ENCODE peak calls at places on chromosomes 7 and 10, in four cellular contexts. L is lower lobe of right lung, F is cardiac muscle cell, P is small intestine. K is an unnamed sample.

GRCh38 chr7:39750253-39750994 is 127.1 kb downstream of the RALA start:
- DNase-seq in L (no peak), F (no peak), P (no peak), K (no peak)

GRCh38 chr7:51666261-51666660 is 349.7 kb upstream of the COBL start:
- DNase-seq in L (no peak), F (peak; percentile 20), P (no peak), K (no peak)

GRCh38 chr10:11806706-11807105 is 16.4 kb upstream of the PROSER2 start:
- DNase-seq in L (no peak), F (no peak), P (no peak), K (no peak)

GRCh38 chr10:121527690-121528089 is 70.6 kb downstream of the FGFR2 start:
- DNase-seq in L (peak; percentile 62), F (peak; percentile 76), P (no peak), K (no peak)

GRCh38 chr10:62594093-62594520 is 210.4 kb upstream of the ADO start:
- DNase-seq in L (peak; percentile 63), F (peak; percentile 60), P (peak; percentile 61), K (peak; percentile 63)

GRCh38 chr10:65273063-65273462 is 1652.8 kb upstream of the LRRTM3 start:
- DNase-seq in L (no peak), F (no peak), P (no peak), K (no peak)

GRCh38 chr10:32889631-32890212 is 68.3 kb downstream of the ITGB1 start:
- DNase-seq in L (no peak), F (no peak), P (no peak), K (no peak)

GRCh38 chr7:70097639-70098038 is 499.4 kb downstream of the AUTS2 start:
- DNase-seq in L (no peak), F (peak; percentile 76), P (peak; percentile 15), K (no peak)

GRCh38 chr7:135147341-135147898 is 452 bp upstream of the TMEM140 start:
- DNase-seq in L (no peak), F (no peak), P (peak; percentile 28), K (no peak)

GRCh38 chr7:99372275-99373085 is 2.0 kb upstream of the ARPC1B start:
- DNase-seq in L (peak; percentile 72), F (peak; percentile 87), P (peak; percentile 71), K (peak; percentile 63)

GRCh38 chr7:43639858-43640491 is 57.1 kb downstream of the STK17A start:
- DNase-seq in L (peak; percentile 63), F (peak; percentile 17), P (peak; percentile 97), K (peak; percentile 60)

GRCh38 chr10:112374724-112375541 is 1.0 kb downstream of the ACSL5 start:
- DNase-seq in L (no peak), F (peak; percentile 12), P (no peak), K (peak; percentile 48)

GRCh38 chr10:18438356-18439126 is 212.8 kb downstream of the NSUN6 start:
- DNase-seq in L (no peak), F (no peak), P (no peak), K (no peak)

GRCh38 chr10:69864321-69864720 is 62.6 kb downstream of the COL13A1 start:
- DNase-seq in L (no peak), F (no peak), P (no peak), K (no peak)

DNA sequence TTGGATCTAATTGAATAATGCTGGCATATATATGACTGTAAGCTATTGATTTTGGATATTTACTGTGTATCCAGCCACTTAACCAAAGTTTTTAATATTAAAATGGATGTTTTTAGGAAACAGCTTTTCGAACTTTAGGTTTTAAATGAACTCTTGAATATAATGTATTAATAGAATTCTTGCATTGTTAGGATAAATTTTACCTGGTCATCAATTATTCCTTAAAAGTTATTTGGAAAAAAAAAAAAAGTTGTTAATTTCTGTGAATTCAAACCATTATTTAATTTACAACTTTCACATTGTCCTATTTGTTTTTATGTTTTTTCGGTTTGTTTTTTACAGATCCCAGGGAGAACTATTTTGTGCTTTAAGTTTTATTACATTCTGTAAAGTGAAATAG is 9.8 kb downstream of the TMEM209 start:
- DNase-seq in L (no peak), F (no peak), P (no peak), K (no peak)
- H3K4me1 ChIP-seq in L (no peaks in the 10 kb centered on the region), F (no peaks in the 10 kb centered on the region), P (no peaks in the 10 kb centered on the region), K (no peaks in the 10 kb centered on the region)

GRCh38 chr7:149727541-149728476 is 45.6 kb downstream of the ZNF467 start:
- DNase-seq in L (peak; percentile 44), F (no peak), P (no peak), K (no peak)
- H3K4me3 ChIP-seq in L (no peak overlapping the region), F (no peak overlapping the region), P (no peak overlapping the region), K (no peak overlapping the region)

GRCh38 chr10:24215603-24216002 is 6.7 kb downstream of the KIAA1217 start:
- DNase-seq in L (no peak), F (peak; percentile 52), P (no peak), K (no peak)
- H3K27ac ChIP-seq in L (peak overlapping the region; percentile 73), F (peak overlapping the region; percentile 46), P (peak overlapping the region; percentile 72), K (peak overlapping the region; percentile 15)

GRCh38 chr10:99785646-99786045 is 3.2 kb downstream of the ABCC2 start:
- DNase-seq in L (no peak), F (no peak), P (no peak), K (no peak)
- H3K4me1 ChIP-seq in L (no peaks in the 10 kb centered on the region), F (no peaks in the 10 kb centered on the region), P (no peaks in the 10 kb centered on the region), K (no peaks in the 10 kb centered on the region)

K was measured in colonic mucosa.